ENCODE peak calls at places on chromosomes 6 and 20, in ten cellular contexts. Y is CD8-positive, alpha-beta T cell; Q is GM20000; A is progenitor cell of endocrine pancreas; R is WTC11; T is body of pancreas; C is bronchial epithelial cell; W is cardiac muscle cell; S is upper lobe of right lung; I is adrenal gland. G is an unnamed sample.

GRCh38 chr6:30719356-30719755 is 796 bp upstream of the TUBB start:
- DNase-seq in W (no peak), S (no peak), I (no peak), C (no peak), A (no peak), R (no peak), T (no peak), Y (no peak), Q (no peak), G (no peak)

GRCh38 chr6:26057899-26058298 is 29.3 kb upstream of the HFE start:
- DNase-seq in T (no peak), I (no peak), R (no peak), Y (no peak), Q (no peak), S (no peak), C (no peak), A (no peak), W (no peak), G (no peak)

GRCh38 chr6:13593720-13594119 is 19.3 kb downstream of the SIRT5 start:
- DNase-seq in R (no peak), W (peak; percentile 43), S (no peak), C (peak; percentile 44), I (no peak), Y (no peak), T (no peak), A (no peak), Q (no peak), G (no peak)

GRCh38 chr6:113190170-113190569 is 667.0 kb upstream of the MARCKS start:
- DNase-seq in T (peak; percentile 5), Q (no peak), A (no peak), R (peak; percentile 14), I (no peak), W (peak; percentile 25), Y (no peak), S (no peak), C (peak; percentile 10), G (no peak)

GRCh38 chr6:33923857-33924514 is 120.2 kb upstream of the MLN start:
- DNase-seq in Y (no peak), S (no peak), Q (no peak), R (no peak), I (no peak), W (no peak), A (no peak), C (no peak), T (no peak), G (no peak)

GRCh38 chr20:63386491-63386890 is 25.3 kb upstream of the CHRNA4 start:
- DNase-seq in Q (no peak), A (no peak), Y (no peak), C (no peak), I (no peak), R (no peak), S (no peak), T (no peak), W (no peak), G (no peak)

GRCh38 chr6:108565893-108566292 is 5.2 kb downstream of the FOXO3 start:
- DNase-seq in Q (peak; percentile 44), T (peak; percentile 79), I (peak; percentile 84), W (peak; percentile 81), C (no peak), S (no peak), Y (no peak), A (no peak), R (no peak), G (no peak)

GRCh38 chr6:111201155-111201554 is 113.9 kb downstream of the SLC16A10 start:
- DNase-seq in Q (no peak), T (no peak), C (no peak), W (no peak), A (no peak), S (no peak), I (no peak), Y (no peak), R (no peak), G (no peak)

GRCh38 chr6:139894271-139894670 is 519.8 kb upstream of the CITED2 start:
- DNase-seq in R (no peak), T (no peak), A (no peak), S (no peak), I (no peak), W (no peak), Q (no peak), C (no peak), Y (no peak), G (no peak)

GRCh38 chr6:139891471-139891870 is 517.0 kb upstream of the CITED2 start:
- DNase-seq in S (no peak), Y (no peak), I (no peak), W (no peak), Q (no peak), R (no peak), C (peak; percentile 18), A (no peak), T (no peak), G (no peak)

GRCh38 chr6:139895205-139895793 is 520.9 kb upstream of the CITED2 start:
- DNase-seq in R (no peak), I (no peak), T (no peak), C (no peak), Y (no peak), A (no peak), W (peak; percentile 25), S (no peak), Q (no peak), G (no peak)
- TF ChIP-seq CTCF in R (no peak), I (no peak), T (peak; percentile 3), C (peak; percentile 12), Y (no peak), A (no peak), W (no peak), S (peak; percentile 33), Q (no peak), G (no peak)

DNA sequence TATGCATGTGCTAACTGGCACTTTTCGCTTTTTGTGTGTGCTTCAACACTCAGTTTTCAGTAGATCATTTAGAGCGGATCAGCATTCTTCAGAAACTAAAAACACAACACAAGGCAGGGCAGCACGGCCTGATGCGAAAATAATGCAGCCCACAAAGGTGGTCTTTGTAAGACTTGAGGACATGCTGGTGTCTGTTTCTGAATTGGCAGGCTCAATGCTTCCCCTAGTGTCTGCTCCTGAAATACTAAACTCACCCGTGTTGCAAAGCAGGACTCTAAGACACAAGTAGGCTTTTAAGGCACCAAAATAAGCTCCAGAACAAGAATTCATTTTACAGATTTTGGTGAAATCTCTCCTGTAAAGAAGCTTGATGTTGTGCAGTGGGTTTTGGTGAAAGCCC is 676.5 kb downstream of the TENT5A start:
- DNase-seq in Q (no peak), W (peak; percentile 29), T (no peak), Y (no peak), I (no peak), S (no peak), A (no peak), R (peak; percentile 29), C (peak; percentile 15), G (no peak)
- TF ChIP-seq CTCF in Q (no peak), W (peak; percentile 58), T (peak; percentile 21), Y (no peak), I (peak; percentile 4), S (peak; percentile 28), A (peak; percentile 65), R (peak; percentile 54), C (peak; percentile 38), G (peak; percentile 33)

GRCh38 chr20:61810066-61810708 is 255.5 kb downstream of the TAF4 start:
- DNase-seq in W (no peak), S (no peak), A (no peak), R (peak; percentile 6), C (no peak), Y (no peak), T (no peak), Q (no peak), I (no peak), G (no peak)

GRCh38 chr20:61812121-61812520 is 253.6 kb downstream of the TAF4 start:
- DNase-seq in A (no peak), R (no peak), Y (no peak), C (no peak), W (no peak), S (no peak), Q (no peak), T (no peak), I (no peak), G (no peak)

GRCh38 chr20:61812771-61813485 is 252.8 kb downstream of the TAF4 start:
- DNase-seq in I (no peak), R (no peak), S (no peak), Y (no peak), C (peak; percentile 52), A (no peak), T (no peak), W (no peak), Q (no peak), G (no peak)

GRCh38 chr20:61809006-61809770 is 256.5 kb downstream of the TAF4 start:
- DNase-seq in A (no peak), S (no peak), Q (no peak), W (no peak), C (no peak), T (no peak), I (no peak), R (no peak), Y (no peak), G (no peak)

GRCh38 chr20:61810709-61811565 is 254.7 kb downstream of the TAF4 start:
- DNase-seq in W (no peak), I (no peak), Y (no peak), C (no peak), R (no peak), A (no peak), Q (no peak), S (no peak), T (no peak), G (no peak)
- TF ChIP-seq CTCF in W (no peak), I (no peak), Y (no peak), C (no peak), R (no peak), A (no peak), Q (no peak), S (no peak), T (no peak), G (no peak)

GRCh38 chr20:8043687-8044278 is 24.2 kb upstream of the TMX4 start:
- DNase-seq in A (no peak), I (peak; percentile 25), S (no peak), Q (peak; percentile 52), Y (no peak), W (peak; percentile 76), R (no peak), C (peak; percentile 70), T (peak; percentile 60), G (peak; percentile 56)

GRCh38 chr20:8033447-8033846 is 13.9 kb upstream of the TMX4 start:
- DNase-seq in R (no peak), Y (no peak), T (no peak), A (no peak), Q (no peak), W (no peak), C (no peak), S (peak; percentile 73), I (no peak), G (no peak)

GRCh38 chr20:8036771-8037170 is 17.2 kb upstream of the TMX4 start:
- DNase-seq in A (no peak), S (no peak), C (no peak), R (no peak), Q (no peak), I (no peak), Y (no peak), W (no peak), T (no peak), G (no peak)

DNA sequence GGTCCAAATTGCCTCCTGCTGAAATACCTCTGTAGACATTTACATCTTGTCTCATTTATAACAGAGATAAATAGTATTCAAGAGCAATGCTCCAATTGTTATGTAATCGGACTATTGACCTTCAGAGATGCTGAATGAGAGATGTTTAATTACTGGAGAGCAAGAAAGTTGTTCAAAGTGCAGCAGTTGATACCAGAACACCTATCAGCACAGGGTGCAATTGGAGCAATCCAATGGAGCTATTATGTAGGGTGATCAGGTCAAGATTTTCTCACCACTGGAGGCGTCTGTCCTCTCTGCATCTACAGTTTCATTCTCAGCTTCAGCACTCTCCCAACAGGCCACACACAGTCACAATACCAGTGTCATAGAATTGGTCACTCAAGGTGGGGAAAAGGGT is 19.5 kb upstream of the TMX4 start:
- DNase-seq in I (no peak), Q (no peak), Y (no peak), W (no peak), R (no peak), C (no peak), A (no peak), S (no peak), T (no peak), G (no peak)
- TF ChIP-seq CTCF in I (no peak), Q (no peak), Y (no peak), W (no peak), R (no peak), C (no peak), A (no peak), S (no peak), T (no peak), G (no peak)